ENCODE peak calls at places on chromosomes 5 and 9, in five cellular contexts. J is RKO, L is NCI-H748 treated with DMSO at 0.1 percent for 48 hours, K is tibial artery, V is fibroblast of mammary gland. G is an unnamed sample.

GRCh38 chr9:29176231-29176630 is 1603.0 kb upstream of the C9orf72 start:
- DNase-seq in L (no peak), V (no peak), K (no peak), J (no peak), G (no peak)

GRCh38 chr5:140946578-140946977 is 19.7 kb upstream of the PCDHAC2 start:
- DNase-seq in J (no peak), L (no peak), K (no peak), V (no peak), G (no peak)

GRCh38 chr9:136399176-136400037 is 563 bp downstream of the SNAPC4 start:
- DNase-seq in V (peak), K (no peak), J (peak), L (no peak), G (no peak)

GRCh38 chr5:143051244-143052058 is 281.3 kb downstream of the ARHGAP26 start:
- DNase-seq in V (peak), K (no peak), L (peak), J (peak), G (no peak)

GRCh38 chr5:91514408-91514807 is 131.3 kb upstream of the ARRDC3 start:
- DNase-seq in K (no peak), V (no peak), L (no peak), J (no peak), G (no peak)

GRCh38 chr9:99096409-99096808 is 8.5 kb upstream of the TGFBR1 start:
- DNase-seq in V (no peak), K (no peak), J (no peak), L (no peak), G (no peak)

GRCh38 chr5:126448720-126449119 is 25.5 kb downstream of the GRAMD2B start:
- DNase-seq in K (no peak), L (peak), J (no peak), V (no peak), G (no peak)

GRCh38 chr9:113957778-113958430 is 81.8 kb downstream of the ZNF618 start:
- DNase-seq in V (peak), J (peak), K (no peak), L (no peak), G (no peak)

GRCh38 chr9:109918359-109919163 is 138.6 kb downstream of the PALM2AKAP2 start:
- DNase-seq in V (no peak), K (no peak), J (no peak), L (peak), G (no peak)

GRCh38 chr5:136802382-136802781 is 437.0 kb upstream of the TRPC7 start:
- DNase-seq in L (no peak), K (no peak), V (peak), J (peak), G (peak)

GRCh38 chr5:142145106-142145900 is 36.7 kb downstream of the NDFIP1 start:
- DNase-seq in V (peak), J (peak), L (peak), K (peak), G (peak)

GRCh38 chr9:87039809-87040392 is 92.6 kb upstream of the GAS1 start:
- DNase-seq in V (peak), J (peak), K (no peak), L (no peak), G (no peak)

GRCh38 chr9:22588918-22589317 is 142.3 kb downstream of the DMRTA1 start:
- DNase-seq in K (no peak), J (no peak), V (no peak), L (no peak), G (no peak)

GRCh38 chr5:51960617-51961115 is 577.4 kb downstream of the ISL1 start:
- DNase-seq in J (peak), L (peak), V (peak), K (no peak), G (no peak)

GRCh38 chr9:2262809-2263510 is 247.8 kb downstream of the SMARCA2 start:
- DNase-seq in L (no peak), V (no peak), J (no peak), K (no peak), G (no peak)

GRCh38 chr5:4065472-4066320 is 470.1 kb downstream of the IRX1 start:
- DNase-seq in K (no peak), L (no peak), J (no peak), V (no peak), G (no peak)

GRCh38 chr5:10505517-10506095 is 58.3 kb upstream of the ANKRD33B start:
- DNase-seq in J (no peak), K (no peak), V (no peak), L (no peak), G (no peak)

GRCh38 chr9:101586651-101587050 is 8.1 kb downstream of the PPP3R2 start:
- DNase-seq in J (no peak), V (no peak), L (no peak), K (no peak), G (no peak)

GRCh38 chr9:33151007-33151557 is 16.1 kb downstream of the B4GALT1 start:
- DNase-seq in J (peak), K (peak), L (no peak), V (peak), G (no peak)

GRCh38 chr5:180154821-180155220 is 54.2 kb downstream of the RASGEF1C start:
- DNase-seq in V (no peak), K (no peak), J (no peak), L (no peak), G (no peak)

GRCh38 chr5:124734574-124735168 is 11.8 kb downstream of the ZNF608 start:
- DNase-seq in K (no peak), J (no peak), L (no peak), V (no peak), G (no peak)